ENCODE peak calls at places on chromosome X, in eight cellular contexts. A, H, X, E, Q, D, G and K are unnamed samples.

GRCh38 chrX:113399501-113400192 is 559.0 kb upstream of the AMOT start:
- DNase-seq in A (no peak), G (no peak), X (no peak), E (no peak), H (no peak), D (no peak), Q (peak; percentile 23), K (no peak)

GRCh38 chrX:12814434-12814833 is 23.2 kb downstream of the PRPS2 start:
- DNase-seq in Q (no peak), G (no peak), D (no peak), A (peak; percentile 46), E (peak; percentile 32), H (peak; percentile 51), X (peak; percentile 41), K (peak; percentile 54)

GRCh38 chrX:13764765-13765164 is 30.2 kb downstream of the OFD1 start:
- DNase-seq in E (no peak), X (no peak), D (no peak), G (no peak), H (no peak), Q (no peak), A (no peak), K (peak; percentile 67)

GRCh38 chrX:115226929-115227328 is 7.0 kb downstream of the LRCH2 start:
- DNase-seq in A (peak; percentile 36), Q (no peak), D (no peak), G (no peak), E (no peak), H (no peak), X (no peak), K (peak; percentile 39)

GRCh38 chrX:153491351-153492152 is 3.2 kb upstream of the BGN start:
- DNase-seq in Q (no peak), A (no peak), D (no peak), H (no peak), E (no peak), G (no peak), X (no peak), K (no peak)

GRCh38 chrX:20046864-20047263 is 56.0 kb upstream of the BCLAF3 start:
- DNase-seq in D (no peak), X (no peak), A (peak; percentile 55), E (no peak), H (no peak), G (no peak), Q (no peak), K (no peak)

GRCh38 chrX:129629837-129630236 is 24.9 kb downstream of the APLN start:
- DNase-seq in G (no peak), D (no peak), X (no peak), Q (no peak), H (no peak), A (no peak), E (no peak), K (no peak)

GRCh38 chrX:149371984-149372383 is 133.1 kb downstream of the IDS start:
- DNase-seq in A (no peak), G (no peak), H (no peak), D (no peak), Q (no peak), E (no peak), X (no peak), K (no peak)

GRCh38 chrX:149374751-149375150 is 130.4 kb downstream of the IDS start:
- DNase-seq in H (no peak), E (no peak), Q (no peak), X (no peak), A (no peak), D (no peak), G (no peak), K (no peak)

GRCh38 chrX:105190252-105190853 is 30.1 kb downstream of the TEX13A start:
- DNase-seq in A (peak; percentile 27), X (peak; percentile 10), Q (no peak), H (peak; percentile 46), E (peak; percentile 28), G (no peak), D (no peak), K (no peak)

GRCh38 chrX:141468940-141469339 is 115.6 kb downstream of the SPANXA1 start:
- DNase-seq in E (no peak), A (peak; percentile 44), H (no peak), D (no peak), Q (no peak), G (no peak), X (no peak), K (no peak)

GRCh38 chrX:2921193-2921592 is 7.9 kb downstream of the ARSD start:
- DNase-seq in E (no peak), A (no peak), Q (no peak), D (no peak), G (no peak), H (no peak), X (no peak), K (no peak)

GRCh38 chrX:2913118-2913517 is 16.0 kb downstream of the ARSD start:
- DNase-seq in H (no peak), G (no peak), X (no peak), E (no peak), A (no peak), Q (no peak), D (no peak), K (peak; percentile 46)

GRCh38 chrX:2921750-2922149 is 7.4 kb downstream of the ARSD start:
- DNase-seq in Q (no peak), D (no peak), A (no peak), G (no peak), H (no peak), X (no peak), E (no peak), K (no peak)

GRCh38 chrX:2917767-2918166 is 11.4 kb downstream of the ARSD start:
- DNase-seq in D (no peak), A (no peak), X (no peak), E (no peak), Q (no peak), G (no peak), H (no peak), K (no peak)
- H3K36me3 ChIP-seq in D (peaks cover 4% of the 10 kb centered on the region), A (no peaks in the 10 kb centered on the region), X (no peaks in the 10 kb centered on the region), E (no peaks in the 10 kb centered on the region), Q (no peaks in the 10 kb centered on the region), G (peaks cover 21% of the 10 kb centered on the region), H (peaks cover 17% of the 10 kb centered on the region), K (no peaks in the 10 kb centered on the region)

GRCh38 chrX:40415675-40416074 is 165.1 kb upstream of the ATP6AP2 start:
- DNase-seq in G (no peak), E (no peak), A (no peak), D (peak; percentile 58), Q (no peak), X (no peak), H (peak; percentile 46), K (no peak)
- H3K36me3 ChIP-seq in G (no peaks in the 10 kb centered on the region), E (no peaks in the 10 kb centered on the region), A (no peaks in the 10 kb centered on the region), D (no peaks in the 10 kb centered on the region), Q (no peaks in the 10 kb centered on the region), X (no peaks in the 10 kb centered on the region), H (no peaks in the 10 kb centered on the region), K (no peaks in the 10 kb centered on the region)

GRCh38 chrX:119667111-119667928 is 25.6 kb downstream of the SEPTIN6 start:
- DNase-seq in H (no peak), G (no peak), E (no peak), X (no peak), Q (no peak), A (no peak), D (no peak), K (peak; percentile 48)

GRCh38 chrX:119659522-119659921 is 33.4 kb downstream of the SEPTIN6 start:
- DNase-seq in H (no peak), X (no peak), E (no peak), D (no peak), Q (no peak), G (no peak), A (no peak), K (no peak)

GRCh38 chrX:119661486-119661885 is 31.5 kb downstream of the SEPTIN6 start:
- DNase-seq in X (no peak), G (no peak), Q (no peak), E (no peak), D (no peak), H (no peak), A (no peak), K (no peak)
- H3K36me3 ChIP-seq in X (no peaks in the 10 kb centered on the region), G (no peaks in the 10 kb centered on the region), Q (no peaks in the 10 kb centered on the region), E (no peaks in the 10 kb centered on the region), D (no peaks in the 10 kb centered on the region), H (peaks cover 13% of the 10 kb centered on the region), A (no peaks in the 10 kb centered on the region), K (no peaks in the 10 kb centered on the region)

DNA sequence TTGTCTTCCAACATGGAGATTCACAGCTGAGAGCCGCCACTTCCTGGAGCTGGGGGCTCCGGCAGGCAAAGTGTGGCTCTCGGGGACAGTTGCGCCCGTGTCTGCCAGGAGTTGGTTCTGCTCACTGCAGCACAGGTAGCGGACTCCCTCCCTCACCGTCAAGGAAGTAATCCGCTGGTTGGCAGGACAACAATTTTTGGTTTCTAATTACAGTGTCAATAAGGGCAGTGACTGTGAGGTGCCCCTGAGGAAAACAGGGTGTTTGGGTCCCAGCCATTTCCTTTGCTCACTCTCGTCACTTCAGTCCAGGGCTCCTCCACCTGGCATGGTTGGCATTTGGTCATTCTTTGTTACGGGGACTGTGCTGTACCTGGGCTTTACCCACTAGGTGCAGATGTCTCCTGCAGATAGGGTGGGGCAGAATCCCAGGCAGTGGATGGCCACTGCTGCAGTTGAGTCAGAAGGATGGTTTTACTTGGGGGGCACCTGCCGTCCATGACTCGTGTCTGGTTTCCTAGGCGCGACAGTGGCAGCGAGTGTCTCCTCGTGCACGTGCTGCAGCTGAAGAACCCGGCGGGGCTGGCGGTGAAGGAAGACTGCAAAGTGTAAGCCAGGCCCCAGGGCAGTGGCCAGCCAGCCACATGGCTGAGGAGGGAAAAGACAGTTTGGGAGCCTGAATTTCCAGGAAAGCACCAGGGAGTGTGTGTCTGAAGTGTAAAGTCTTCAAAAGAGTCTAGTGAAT is 32.1 kb upstream of the CLCN4 start:
- DNase-seq in A (no peak), H (no peak), Q (no peak), G (no peak), X (no peak), E (no peak), D (no peak), K (no peak)
- H3K36me3 ChIP-seq in A (peaks cover 6% of the 10 kb centered on the region), H (peaks cover 20% of the 10 kb centered on the region), Q (no peaks in the 10 kb centered on the region), G (peaks cover 40% of the 10 kb centered on the region), X (no peaks in the 10 kb centered on the region), E (no peaks in the 10 kb centered on the region), D (no peaks in the 10 kb centered on the region), K (no peaks in the 10 kb centered on the region)

DNA sequence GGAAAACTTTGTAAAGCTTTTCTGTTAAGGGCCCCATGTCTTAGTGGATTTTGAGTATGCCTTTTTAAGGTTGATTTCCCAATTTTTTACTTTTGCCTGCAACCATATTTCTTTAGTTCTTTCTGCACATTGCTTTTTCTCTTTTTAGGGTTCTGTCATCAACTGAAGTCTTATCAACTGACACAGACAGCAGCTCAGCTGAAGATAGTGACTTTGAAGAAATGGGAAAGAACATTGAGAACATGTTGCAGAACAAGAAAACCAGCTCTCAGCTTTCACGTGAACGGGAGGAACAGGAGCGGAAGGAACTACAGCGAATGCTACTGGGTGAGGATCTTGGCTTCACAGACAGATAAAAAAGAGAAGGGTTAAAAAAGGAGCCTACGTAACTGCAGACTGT is 27.8 kb downstream of the TAF1 start:
- DNase-seq in H (no peak), D (no peak), X (no peak), G (no peak), Q (no peak), E (no peak), A (no peak), K (no peak)
- H3K36me3 ChIP-seq in H (peaks cover 77% of the 10 kb centered on the region), D (no peaks in the 10 kb centered on the region), X (peaks cover 15% of the 10 kb centered on the region), G (peaks cover 98% of the 10 kb centered on the region), Q (no peaks in the 10 kb centered on the region), E (no peaks in the 10 kb centered on the region), A (peaks cover 3% of the 10 kb centered on the region), K (peaks cover 20% of the 10 kb centered on the region)